ENCODE peak calls at places on chromosome 1, in seven cellular contexts. O, H, W, G, Z, K and T are unnamed samples.
A peak's percentile ranks its signal among the peaks of the same experiment; 100 is the strongest.

GRCh38 chr1:211703812-211704566 is 28.6 kb upstream of the NEK2 start:
- DNase-seq in O (peak; percentile 58), H (no peak), W (no peak), G (no peak), Z (no peak), K (no peak), T (no peak)

GRCh38 chr1:113904292-113904673 is 316 bp downstream of the AP4B1 start:
- DNase-seq in O (no peak), H (no peak), W (no peak), G (no peak), Z (no peak), K (no peak), T (peak; percentile 45)

GRCh38 chr1:202577381-202577780 is 132.9 kb downstream of the SYT2 start:
- DNase-seq in O (no peak), H (no peak), W (no peak), G (no peak), Z (no peak), K (no peak), T (no peak)

GRCh38 chr1:52554756-52555155 is 1.9 kb upstream of the TUT4 start:
- DNase-seq in O (no peak), H (no peak), W (no peak), G (peak; percentile 39), Z (no peak), K (peak; percentile 43), T (peak; percentile 55)

GRCh38 chr1:244834596-244835275 is 722 bp upstream of the COX20 start:
- DNase-seq in O (peak; percentile 79), H (peak; percentile 97), W (peak; percentile 94), G (peak; percentile 83), Z (peak; percentile 94), K (peak; percentile 97), T (peak; percentile 89)

GRCh38 chr1:55212349-55213028 is 2.7 kb downstream of the USP24 start:
- DNase-seq in O (no peak), H (no peak), W (no peak), G (no peak), Z (no peak), K (peak; percentile 37), T (no peak)

GRCh38 chr1:226671268-226671667 is 67.8 kb downstream of the ITPKB start:
- DNase-seq in O (no peak), H (no peak), W (no peak), G (no peak), Z (no peak), K (no peak), T (no peak)

GRCh38 chr1:81410351-81410750 is 390.4 kb upstream of the ADGRL2 start:
- DNase-seq in O (no peak), H (no peak), W (no peak), G (no peak), Z (no peak), K (no peak), T (no peak)

GRCh38 chr1:19066874-19067186 is 110.4 kb upstream of the IFFO2 start:
- DNase-seq in O (no peak), H (peak; percentile 75), W (no peak), G (no peak), Z (no peak), K (no peak), T (no peak)

GRCh38 chr1:143653403-143653802 is 318.4 kb downstream of the FAM72C start:
- DNase-seq in O (no peak), H (no peak), W (no peak), G (no peak), Z (no peak), K (no peak), T (no peak)

GRCh38 chr1:171881466-171881865 is 40.2 kb downstream of the DNM3 start:
- DNase-seq in O (no peak), H (no peak), W (no peak), G (no peak), Z (no peak), K (no peak), T (no peak)

GRCh38 chr1:28194326-28195035 is 18.0 kb upstream of the PTAFR start:
- DNase-seq in O (no peak), H (no peak), W (peak; percentile 18), G (no peak), Z (no peak), K (no peak), T (no peak)

GRCh38 chr1:41093826-41094225 is 72.3 kb upstream of the SLFNL1 start:
- DNase-seq in O (no peak), H (no peak), W (no peak), G (no peak), Z (no peak), K (no peak), T (no peak)

GRCh38 chr1:18936471-18936813 is 20.0 kb downstream of the IFFO2 start:
- DNase-seq in O (no peak), H (no peak), W (no peak), G (no peak), Z (no peak), K (no peak), T (no peak)

GRCh38 chr1:234108921-234109320 is 204.4 kb downstream of the SLC35F3 start:
- DNase-seq in O (no peak), H (peak; percentile 71), W (no peak), G (no peak), Z (peak; percentile 74), K (peak; percentile 14), T (no peak)

GRCh38 chr1:19812875-19813650 is 2.0 kb downstream of the RNF186 start:
- DNase-seq in O (peak; percentile 52), H (no peak), W (no peak), G (no peak), Z (no peak), K (no peak), T (no peak)

GRCh38 chr1:1165900-1166421 is 7.7 kb upstream of the TTLL10 start:
- DNase-seq in O (peak; percentile 53), H (no peak), W (no peak), G (no peak), Z (no peak), K (peak; percentile 67), T (no peak)

GRCh38 chr1:204623365-204623893 is 62.1 kb downstream of the LRRN2 start:
- DNase-seq in O (peak; percentile 43), H (peak; percentile 18), W (no peak), G (peak; percentile 80), Z (peak; percentile 26), K (peak; percentile 19), T (no peak)